ENCODE peak calls at places on chromosome X, in eight cellular contexts. A, T, K, I, B, F, N and M are unnamed samples.
A peak's percentile ranks its signal among the peaks of the same experiment; 100 is the strongest.

GRCh38 chrX:283115-283845 is 2.1 kb downstream of the PLCXD1 start:
- DNase-seq in A (peak; percentile 93), T (peak; percentile 91), K (peak; percentile 91), I (peak; percentile 81), B (peak; percentile 92), F (no peak), N (peak; percentile 77), M (peak; percentile 94)

GRCh38 chrX:119647552-119648420 is 41.6 kb upstream of the NKRF start:
- DNase-seq in A (no peak), T (no peak), K (no peak), I (peak; percentile 22), B (no peak), F (no peak), N (no peak), M (no peak)

GRCh38 chrX:10620121-10620699 is at the start of gene MID1:
- DNase-seq in A (peak; percentile 64), T (peak; percentile 73), K (peak; percentile 79), I (no peak), B (peak; percentile 71), F (no peak), N (no peak), M (peak; percentile 85)

GRCh38 chrX:146259207-146259606 is 441.6 kb downstream of the SLITRK2 start:
- DNase-seq in A (no peak), T (no peak), K (no peak), I (no peak), B (no peak), F (no peak), N (no peak), M (no peak)

GRCh38 chrX:54288277-54288676 is 69.6 kb downstream of the WNK3 start:
- DNase-seq in A (no peak), T (no peak), K (no peak), I (no peak), B (no peak), F (no peak), N (no peak), M (no peak)

GRCh38 chrX:16712116-16712824 is at the start of gene CTPS2:
- DNase-seq in A (peak; percentile 77), T (peak; percentile 69), K (peak; percentile 52), I (peak; percentile 54), B (peak; percentile 72), F (no peak), N (peak; percentile 6), M (peak; percentile 76)

GRCh38 chrX:29488919-29489318 is 726.4 kb upstream of the MAGEB2 start:
- DNase-seq in A (no peak), T (no peak), K (no peak), I (no peak), B (no peak), F (no peak), N (no peak), M (no peak)

GRCh38 chrX:101417981-101418841 is 10.2 kb downstream of the HNRNPH2 start:
- DNase-seq in A (peak; percentile 75), T (peak; percentile 78), K (peak; percentile 54), I (peak; percentile 20), B (peak; percentile 85), F (no peak), N (peak; percentile 7), M (no peak)

GRCh38 chrX:71618303-71618721 is at the start of gene CXCR3:
- DNase-seq in A (peak; percentile 54), T (no peak), K (no peak), I (peak; percentile 38), B (peak; percentile 60), F (no peak), N (no peak), M (no peak)